ENCODE peak calls at places on chromosomes 7 and 10, in seven cellular contexts. D is stimulated activated CD4-positive, alpha-beta T cell treated with anti-CD3 and anti-CD28 coated beads, Interleukin-1b, Interleukin-23, amount 100 ng/mL, for 1 hour; L is putamen; X is G401; N is left ventricle myocardium superior; O is RWPE1; V is skeletal muscle cell. K is an unnamed sample.

GRCh38 chr10:131226831-131227740 is 84.4 kb downstream of the TCERG1L start:
- DNase-seq in D (no peak), L (no peak), X (no peak), N (no peak), O (no peak), V (no peak), K (no peak)

GRCh38 chr7:27774717-27775328 is 34.9 kb downstream of the TAX1BP1 start:
- DNase-seq in D (no peak), L (no peak), X (no peak), N (no peak), O (peak), V (peak), K (peak)

GRCh38 chr7:137992738-137993394 is 9.0 kb downstream of the CREB3L2 start:
- DNase-seq in D (no peak), L (no peak), X (no peak), N (peak), O (peak), V (peak), K (no peak)

GRCh38 chr7:21939136-21939857 is 6.4 kb downstream of the CDCA7L start:
- DNase-seq in D (peak), L (no peak), X (peak), N (no peak), O (no peak), V (no peak), K (no peak)

GRCh38 chr7:73341877-73342276 is 13.9 kb downstream of the FKBP6 start:
- DNase-seq in D (no peak), L (no peak), X (no peak), N (no peak), O (peak), V (peak), K (no peak)

GRCh38 chr10:49756031-49756430 is 6.1 kb downstream of the OGDHL start:
- DNase-seq in D (no peak), L (no peak), X (no peak), N (no peak), O (no peak), V (no peak), K (no peak)

GRCh38 chr7:36474283-36475010 is 84.8 kb downstream of the ANLN start:
- DNase-seq in D (no peak), L (no peak), X (no peak), N (no peak), O (peak), V (no peak), K (no peak)

GRCh38 chr7:73851410-73852338 is 9.3 kb upstream of the TMEM270 start:
- DNase-seq in D (no peak), L (no peak), X (no peak), N (no peak), O (peak), V (peak), K (no peak)

GRCh38 chr10:116848032-116848911 is 1.0 kb upstream of the ENO4 start:
- DNase-seq in D (no peak), L (no peak), X (peak), N (no peak), O (peak), V (no peak), K (no peak)

GRCh38 chr7:95304990-95305389 is 19.3 kb downstream of the PON1 start:
- DNase-seq in D (no peak), L (peak), X (no peak), N (no peak), O (no peak), V (no peak), K (no peak)

K was measured in Ammon's horn.